ENCODE peak calls at places on chromosomes 2 and 18, in five cellular contexts. B is OCI-LY7; M is CD8-positive, alpha-beta memory T cell; O is WERI-Rb-1; K is GDM1. V is an unnamed sample.
A peak's percentile ranks its signal among the peaks of the same experiment; 100 is the strongest.

GRCh38 chr2:31075936-31076590 is 62.2 kb downstream of the GALNT14 start:
- DNase-seq in B (no peak), M (no peak), O (no peak), K (no peak), V (no peak)

GRCh38 chr2:154707994-154708393 is 9.5 kb downstream of the KCNJ3 start:
- DNase-seq in B (no peak), M (no peak), O (no peak), K (no peak), V (no peak)

GRCh38 chr18:49249523-49249922 is 210.9 kb downstream of the DYM start:
- DNase-seq in B (peak; percentile 10), M (no peak), O (no peak), K (peak; percentile 41), V (no peak)

GRCh38 chr2:120709608-120710041 is 26.0 kb upstream of the GLI2 start:
- DNase-seq in B (no peak), M (no peak), O (no peak), K (no peak), V (no peak)

GRCh38 chr2:96336873-96337272 is 1.3 kb downstream of the NCAPH start:
- DNase-seq in B (peak; percentile 24), M (no peak), O (no peak), K (no peak), V (no peak)

GRCh38 chr2:160469164-160469563 is 24.4 kb downstream of the RBMS1 start:
- DNase-seq in B (no peak), M (no peak), O (no peak), K (no peak), V (no peak)

GRCh38 chr2:7438855-7439254 is 521.6 kb downstream of the RNF144A start:
- DNase-seq in B (no peak), M (no peak), O (no peak), K (no peak), V (no peak)

GRCh38 chr2:85785027-85785822 is 31.4 kb downstream of the ATOH8 start:
- DNase-seq in B (no peak), M (no peak), O (peak; percentile 64), K (peak; percentile 70), V (peak; percentile 85)

GRCh38 chr18:22113144-22113813 is 56.1 kb upstream of the GATA6 start:
- DNase-seq in B (no peak), M (no peak), O (no peak), K (no peak), V (no peak)

V was measured in sigmoid colon.